ENCODE peak calls at places on chromosomes 5 and 9, in eight cellular contexts. J is OCI-LY7, C is endothelial cell of umbilical vein, E is pancreas, Q is PC-3, S is brain microvascular endothelial cell, O is fibroblast of lung, L is astrocyte of the spinal cord. V is an unnamed sample.

GRCh38 chr9:127741831-127742434 is 6.8 kb upstream of the TOR2A start:
- DNase-seq in J (no peak), C (no peak), E (peak; percentile 88), Q (no peak), S (no peak), O (peak; percentile 39), L (peak; percentile 37), V (peak; percentile 88)

GRCh38 chr9:17402309-17402708 is 176.6 kb upstream of the SH3GL2 start:
- DNase-seq in J (no peak), C (peak; percentile 29), E (no peak), Q (peak; percentile 30), S (peak; percentile 4), O (peak; percentile 10), L (peak; percentile 25), V (no peak)

GRCh38 chr5:154202379-154203260 is 12.1 kb downstream of the GALNT10 start:
- DNase-seq in J (no peak), C (peak; percentile 21), E (no peak), Q (no peak), S (no peak), O (no peak), L (no peak), V (no peak)

GRCh38 chr9:95935861-95936578 is 60.5 kb downstream of the ERCC6L2 start:
- DNase-seq in J (no peak), C (no peak), E (no peak), Q (no peak), S (no peak), O (no peak), L (no peak), V (no peak)

GRCh38 chr5:157109744-157110143 is 900 bp upstream of the HAVCR2 start:
- DNase-seq in J (peak; percentile 80), C (no peak), E (no peak), Q (no peak), S (no peak), O (no peak), L (no peak), V (no peak)

GRCh38 chr5:88883059-88883565 is at the start of gene MEF2C:
- DNase-seq in J (peak; percentile 78), C (peak; percentile 96), E (peak; percentile 25), Q (peak; percentile 83), S (peak; percentile 83), O (peak; percentile 87), L (peak; percentile 90), V (peak; percentile 70)

GRCh38 chr5:146337264-146337904 is 1.3 kb upstream of the POU4F3 start:
- DNase-seq in J (no peak), C (no peak), E (no peak), Q (no peak), S (no peak), O (no peak), L (no peak), V (no peak)

GRCh38 chr5:116495786-116496185 is 78.8 kb downstream of the SEMA6A start:
- DNase-seq in J (no peak), C (no peak), E (no peak), Q (no peak), S (no peak), O (no peak), L (no peak), V (no peak)

GRCh38 chr5:108258001-108258400 is 123.9 kb downstream of the FBXL17 start:
- DNase-seq in J (no peak), C (no peak), E (no peak), Q (no peak), S (no peak), O (peak; percentile 44), L (no peak), V (no peak)

GRCh38 chr5:154465169-154465568 is 12.9 kb downstream of the HAND1 start:
- DNase-seq in J (no peak), C (no peak), E (no peak), Q (peak; percentile 18), S (peak; percentile 41), O (peak; percentile 31), L (no peak), V (no peak)

GRCh38 chr9:117734082-117734481 is 29.9 kb downstream of the TLR4 start:
- DNase-seq in J (no peak), C (no peak), E (no peak), Q (no peak), S (no peak), O (no peak), L (no peak), V (no peak)

GRCh38 chr9:117734523-117735314 is 30.5 kb downstream of the TLR4 start:
- DNase-seq in J (no peak), C (no peak), E (no peak), Q (no peak), S (peak; percentile 66), O (peak; percentile 64), L (peak; percentile 50), V (no peak)

GRCh38 chr9:117729375-117729774 is 25.2 kb downstream of the TLR4 start:
- DNase-seq in J (no peak), C (no peak), E (no peak), Q (no peak), S (no peak), O (no peak), L (no peak), V (no peak)

GRCh38 chr9:117733465-117733864 is 29.3 kb downstream of the TLR4 start:
- DNase-seq in J (no peak), C (no peak), E (no peak), Q (no peak), S (no peak), O (no peak), L (no peak), V (no peak)

DNA sequence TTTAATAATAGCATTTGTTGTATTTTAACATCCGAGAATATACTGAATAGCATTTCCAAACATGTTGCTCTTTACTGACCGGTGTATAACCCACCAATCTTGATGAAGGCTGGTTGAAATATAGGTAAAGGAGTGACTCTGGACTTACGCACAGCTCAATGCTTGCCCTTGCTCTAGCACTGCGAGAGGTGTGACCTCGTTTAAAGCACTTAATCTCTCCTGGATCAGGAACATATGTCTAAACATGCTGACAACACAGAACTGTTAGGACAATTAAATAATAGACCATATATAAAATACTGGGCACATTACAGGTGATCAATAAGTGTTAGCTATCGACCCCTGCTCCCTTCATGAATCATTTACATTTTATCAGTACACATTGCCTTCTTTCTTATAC is 28.3 kb downstream of the TLR4 start:
- DNase-seq in J (no peak), C (no peak), E (no peak), Q (no peak), S (no peak), O (no peak), L (no peak), V (no peak)
- H3K4me3 ChIP-seq in J (no peak overlapping the region), C (no peak overlapping the region), E (no peak overlapping the region), Q (no peak overlapping the region), S (no peak overlapping the region), O (no peak overlapping the region), L (no peak overlapping the region), V (no peak overlapping the region)

GRCh38 chr5:133233616-133234015 is 181.8 kb downstream of the HSPA4 start:
- DNase-seq in J (no peak), C (no peak), E (no peak), Q (no peak), S (no peak), O (no peak), L (no peak), V (no peak)
- TF ChIP-seq CTCF in J (no peak), C (no peak), E (no peak), Q (no peak), S (no peak), O (no peak), L (no peak), V (no peak)

GRCh38 chr5:160479220-160479619 is 57.6 kb downstream of the PTTG1 start:
- DNase-seq in J (no peak), C (no peak), E (no peak), Q (no peak), S (no peak), O (no peak), L (no peak), V (no peak)

GRCh38 chr5:160473736-160474483 is 52.3 kb downstream of the PTTG1 start:
- DNase-seq in J (no peak), C (no peak), E (no peak), Q (no peak), S (no peak), O (no peak), L (no peak), V (no peak)

GRCh38 chr5:160477266-160477970 is 55.8 kb downstream of the PTTG1 start:
- DNase-seq in J (no peak), C (peak; percentile 47), E (no peak), Q (no peak), S (peak; percentile 77), O (no peak), L (peak; percentile 63), V (no peak)

GRCh38 chr5:160472482-160472881 is 50.8 kb downstream of the PTTG1 start:
- DNase-seq in J (no peak), C (no peak), E (no peak), Q (no peak), S (no peak), O (no peak), L (no peak), V (no peak)

GRCh38 chr5:160475864-160476438 is 54.3 kb downstream of the PTTG1 start:
- DNase-seq in J (no peak), C (no peak), E (no peak), Q (no peak), S (no peak), O (no peak), L (no peak), V (no peak)
- H3K4me3 ChIP-seq in J (no peak overlapping the region), C (no peak overlapping the region), E (no peak overlapping the region), Q (no peak overlapping the region), S (no peak overlapping the region), O (no peak overlapping the region), L (no peak overlapping the region), V (no peak overlapping the region)

GRCh38 chr5:125835293-125836172 is 587.7 kb upstream of the GRAMD2B start:
- DNase-seq in J (peak; percentile 44), C (peak; percentile 68), E (no peak), Q (peak; percentile 21), S (peak; percentile 39), O (peak; percentile 51), L (peak; percentile 64), V (no peak)
- TF ChIP-seq CTCF in J (peak; percentile 70), C (peak; percentile 73), E (peak; percentile 63), Q (peak; percentile 44), S (peak; percentile 89), O (peak; percentile 71), L (peak; percentile 81), V (peak; percentile 64)

DNA sequence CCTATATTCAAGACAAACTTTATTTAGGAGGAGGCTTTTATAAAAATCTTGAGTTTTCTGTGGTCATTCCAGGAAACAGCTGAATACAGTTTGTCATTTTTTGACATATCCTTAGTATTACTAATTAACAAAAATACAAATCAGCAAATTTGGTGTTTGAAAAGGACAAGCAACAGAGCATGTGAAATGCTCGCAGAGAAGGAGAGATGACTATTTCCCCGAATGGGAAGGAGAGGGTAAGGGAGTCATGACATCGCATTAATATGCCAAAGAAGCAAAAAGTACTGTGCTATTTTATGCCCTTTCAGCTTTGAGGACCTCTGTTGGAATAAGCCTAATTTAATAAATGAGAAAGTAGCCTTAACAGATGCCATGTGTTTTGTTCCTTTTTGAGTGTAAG is 1.8 kb downstream of the SMIM15 start:
- DNase-seq in J (no peak), C (no peak), E (no peak), Q (no peak), S (no peak), O (no peak), L (no peak), V (no peak)
- H3K4me3 ChIP-seq in J (peak overlapping the region; percentile 91), C (no peak overlapping the region), E (no peak overlapping the region), Q (peak overlapping the region; percentile 98), S (no peak overlapping the region), O (peak overlapping the region; percentile 29), L (no peak overlapping the region), V (no peak overlapping the region)